ENCODE peak calls at places on chromosomes 7 and 10, in four cellular contexts. H, L, P and U are unnamed samples.

GRCh38 chr7:149824748-149825566 is 13.2 kb upstream of the ZNF862 start:
- DNase-seq in P (no peak), L (no peak), H (no peak), U (no peak)

GRCh38 chr7:80335473-80336232 is 176.2 kb downstream of the GNAT3 start:
- DNase-seq in H (peak; percentile 50), L (no peak), P (peak; percentile 84), U (peak; percentile 83)

GRCh38 chr10:131858118-131858515 is 42.7 kb upstream of the PPP2R2D start:
- DNase-seq in H (no peak), P (no peak), L (no peak), U (no peak)

GRCh38 chr7:50199824-50200223 is 104.7 kb upstream of the IKZF1 start:
- DNase-seq in L (no peak), P (no peak), H (no peak), U (no peak)

GRCh38 chr10:33965795-33966581 is 631.5 kb upstream of the NRP1 start:
- DNase-seq in P (no peak), L (no peak), H (no peak), U (no peak)

GRCh38 chr10:104122273-104123107 is 519 bp downstream of the SFR1 start:
- DNase-seq in P (peak; percentile 2), L (peak; percentile 31), H (no peak), U (no peak)

GRCh38 chr7:87474533-87475358 is 734 bp downstream of the ABCB4 start:
- DNase-seq in H (peak; percentile 26), L (no peak), P (no peak), U (peak; percentile 46)

GRCh38 chr10:18334116-18334867 is 194.1 kb downstream of the CACNB2 start:
- DNase-seq in H (peak; percentile 4), P (peak; percentile 18), L (no peak), U (no peak)

GRCh38 chr7:100367676-100368613 is 5.3 kb upstream of the PILRA start:
- DNase-seq in H (no peak), P (no peak), L (no peak), U (no peak)

GRCh38 chr10:70227548-70228320 is 5.5 kb downstream of the PPA1 start:
- DNase-seq in P (no peak), L (peak; percentile 63), H (no peak), U (no peak)

GRCh38 chr10:70221030-70221429 is 12.2 kb downstream of the PPA1 start:
- DNase-seq in H (no peak), P (no peak), L (no peak), U (no peak)

GRCh38 chr10:70223728-70224127 is 9.5 kb downstream of the PPA1 start:
- DNase-seq in P (peak; percentile 47), L (no peak), H (no peak), U (no peak)

GRCh38 chr10:70222340-70222794 is 10.9 kb downstream of the PPA1 start:
- DNase-seq in P (peak; percentile 35), L (no peak), H (no peak), U (no peak)
- H3K4me2 ChIP-seq in P (no peak overlapping the region), L (no peak overlapping the region), H (no peak overlapping the region), U (no peak overlapping the region)

GRCh38 chr10:19888061-19888660 is 71.9 kb downstream of the PLXDC2 start:
- DNase-seq in L (no peak), P (no peak), H (no peak), U (no peak)
- TF ChIP-seq CTCF in L (no peak), P (no peak), H (no peak), U (no peak)

DNA sequence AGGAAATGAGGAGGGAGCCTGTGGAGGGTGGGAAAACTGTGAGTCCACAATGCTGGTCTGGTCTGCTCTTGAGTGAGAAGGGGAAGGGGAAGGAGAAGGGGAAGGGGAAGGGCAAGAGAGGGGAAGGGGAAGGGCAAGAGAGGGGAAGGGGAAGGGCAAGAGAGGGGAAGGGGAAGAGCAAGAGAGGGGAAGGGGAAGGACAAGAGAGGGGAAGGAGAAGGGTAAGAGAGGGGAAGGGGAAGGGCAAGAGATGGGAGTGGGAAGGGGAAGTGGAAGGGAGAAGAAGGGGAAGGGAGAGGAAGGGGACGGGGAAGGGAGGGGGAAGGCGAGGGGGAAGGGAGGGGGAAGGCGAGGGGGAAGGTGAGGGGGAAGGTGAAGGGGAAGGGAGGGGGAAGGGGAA is 213.2 kb downstream of the GRM8 start:
- DNase-seq in P (no peak), H (no peak), L (no peak), U (no peak)
- H3K4me2 ChIP-seq in P (no peak overlapping the region), H (no peak overlapping the region), L (no peak overlapping the region), U (no peak overlapping the region)

GRCh38 chr7:69893915-69894314 is 295.6 kb downstream of the AUTS2 start:
- DNase-seq in P (no peak), H (peak; percentile 41), L (peak; percentile 13), U (no peak)
- TF ChIP-seq CTCF in P (no peak), H (peak; percentile 52), L (peak; percentile 52), U (no peak)

DNA sequence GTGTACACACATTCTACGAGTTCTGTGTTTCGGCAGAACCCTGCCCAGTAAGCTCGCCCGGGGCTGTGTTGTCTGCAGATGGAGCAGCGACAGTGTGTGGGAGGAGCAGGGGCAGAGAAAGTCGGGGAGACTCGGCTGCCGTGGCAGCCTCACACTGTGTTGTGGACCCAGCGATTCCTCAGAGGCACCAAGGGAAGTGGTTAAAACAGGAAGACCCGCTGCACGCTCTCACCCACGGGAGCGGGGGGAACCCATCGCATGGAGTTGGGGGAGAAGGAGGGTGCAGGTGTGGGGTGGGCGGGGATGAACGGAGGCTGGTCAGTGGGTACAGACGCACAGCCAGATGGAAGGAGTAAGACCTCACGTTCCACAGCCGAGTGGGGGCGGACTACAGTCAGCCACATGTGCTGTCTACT is 250.2 kb downstream of the ELFN1 start:
- DNase-seq in H (no peak), P (no peak), L (no peak), U (no peak)
- H3K4me2 ChIP-seq in H (no peak overlapping the region), P (no peak overlapping the region), L (no peak overlapping the region), U (no peak overlapping the region)

GRCh38 chr7:90520484-90520883 is 51.0 kb downstream of the PTTG1IP2 start:
- DNase-seq in H (peak; percentile 34), P (peak; percentile 3), L (no peak), U (peak; percentile 13)
- TF ChIP-seq CTCF in H (peak; percentile 67), P (peak; percentile 30), L (no peak), U (peak; percentile 28)

GRCh38 chr10:57968328-57969016 is 299.2 kb downstream of the IPMK start:
- DNase-seq in P (no peak), L (no peak), H (peak; percentile 10), U (no peak)

GRCh38 chr10:57972783-57973182 is 294.9 kb downstream of the IPMK start:
- DNase-seq in L (no peak), P (no peak), H (no peak), U (no peak)

GRCh38 chr10:57977262-57977661 is 290.4 kb downstream of the IPMK start:
- DNase-seq in H (no peak), P (no peak), L (no peak), U (no peak)

DNA sequence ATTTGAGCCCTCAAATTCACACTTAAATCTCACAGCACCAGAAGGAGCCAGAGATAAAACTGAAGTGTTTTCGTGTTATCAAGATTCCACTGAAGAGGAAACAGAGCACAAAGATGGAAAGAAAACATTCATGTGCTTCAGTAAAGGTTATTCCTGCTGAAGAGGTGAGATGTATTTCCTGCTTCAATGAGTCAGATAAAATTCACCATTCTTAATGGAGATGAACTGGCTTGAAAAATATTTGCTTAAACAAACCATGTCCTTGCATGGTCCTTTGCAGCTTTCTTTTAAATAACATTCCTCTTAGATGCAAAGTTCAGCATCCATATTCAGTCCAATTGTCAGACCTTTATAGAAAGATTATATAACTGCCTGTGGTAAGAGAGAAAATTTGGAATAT is 294.2 kb downstream of the IPMK start:
- DNase-seq in H (no peak), P (peak; percentile 44), L (no peak), U (peak; percentile 9)
- H3K4me2 ChIP-seq in H (no peak overlapping the region), P (no peak overlapping the region), L (no peak overlapping the region), U (no peak overlapping the region)